ENCODE peak calls at places on chromosome 22, in eight cellular contexts. D is brain microvascular endothelial cell, F is neural crest cell, T is dorsolateral prefrontal cortex, M is WTC11, X is HFFc6, Y is IMR-90, A is heart right ventricle. Z is an unnamed sample.

GRCh38 chr22:19287076-19287724 is 4.3 kb downstream of the CLTCL1 start:
- DNase-seq in D (peak), F (no peak), T (no peak), M (no peak), X (peak), Y (peak), A (no peak), Z (no peak)

GRCh38 chr22:17105143-17106129 is 15.7 kb downstream of the TMEM121B start:
- DNase-seq in D (no peak), F (no peak), T (no peak), M (no peak), X (no peak), Y (no peak), A (no peak), Z (no peak)

GRCh38 chr22:49326558-49326957 is 501.1 kb downstream of the BRD1 start:
- DNase-seq in D (no peak), F (no peak), T (no peak), M (no peak), X (no peak), Y (no peak), A (no peak), Z (no peak)

GRCh38 chr22:27804683-27805297 is 3.2 kb upstream of the MN1 start:
- DNase-seq in D (no peak), F (peak), T (peak), M (peak), X (peak), Y (peak), A (peak), Z (no peak)

GRCh38 chr22:20239063-20239950 is 28.8 kb downstream of the RTN4R start:
- DNase-seq in D (no peak), F (no peak), T (peak), M (no peak), X (no peak), Y (peak), A (peak), Z (no peak)

GRCh38 chr22:34296456-34296855 is 376.2 kb upstream of the LARGE1 start:
- DNase-seq in D (no peak), F (no peak), T (no peak), M (no peak), X (no peak), Y (no peak), A (no peak), Z (no peak)

GRCh38 chr22:23071163-23072034 is 1.1 kb downstream of the GNAZ start:
- DNase-seq in D (no peak), F (no peak), T (peak), M (peak), X (no peak), Y (no peak), A (peak), Z (peak)

GRCh38 chr22:41772198-41772597 is 28.3 kb upstream of the CCDC134 start:
- DNase-seq in D (no peak), F (no peak), T (no peak), M (no peak), X (no peak), Y (no peak), A (no peak), Z (no peak)

GRCh38 chr22:41557401-41558240 is 3.2 kb upstream of the CSDC2 start:
- DNase-seq in D (peak), F (peak), T (peak), M (peak), X (peak), Y (peak), A (peak), Z (no peak)

GRCh38 chr22:47294222-47294532 is 531.7 kb downstream of the TBC1D22A start:
- DNase-seq in D (peak), F (no peak), T (no peak), M (no peak), X (peak), Y (peak), A (no peak), Z (no peak)

GRCh38 chr22:26285632-26286031 is 116.4 kb downstream of the SEZ6L start:
- DNase-seq in D (no peak), F (no peak), T (no peak), M (no peak), X (no peak), Y (no peak), A (no peak), Z (no peak)

GRCh38 chr22:27885977-27886842 is 32.8 kb downstream of the PITPNB start:
- DNase-seq in D (peak), F (peak), T (no peak), M (peak), X (peak), Y (peak), A (no peak), Z (peak)

GRCh38 chr22:22999473-22999872 is 70.8 kb upstream of the GNAZ start:
- DNase-seq in D (no peak), F (no peak), T (no peak), M (no peak), X (no peak), Y (no peak), A (no peak), Z (no peak)

GRCh38 chr22:19422440-19423301 is 8.9 kb downstream of the HIRA start:
- DNase-seq in D (no peak), F (no peak), T (no peak), M (no peak), X (peak), Y (no peak), A (no peak), Z (no peak)

GRCh38 chr22:21855715-21856114 is 11.7 kb downstream of the MAPK1 start:
- DNase-seq in D (no peak), F (no peak), T (no peak), M (no peak), X (no peak), Y (no peak), A (no peak), Z (no peak)

GRCh38 chr22:44411226-44412135 is 86.6 kb downstream of the RTL6 start:
- DNase-seq in D (no peak), F (no peak), T (peak), M (no peak), X (no peak), Y (no peak), A (no peak), Z (no peak)

GRCh38 chr22:27937453-27937852 is 18.4 kb upstream of the PITPNB start:
- DNase-seq in D (no peak), F (no peak), T (no peak), M (no peak), X (peak), Y (no peak), A (no peak), Z (no peak)

GRCh38 chr22:49966716-49967332 is 6.3 kb downstream of the PIM3 start:
- DNase-seq in D (no peak), F (peak), T (peak), M (peak), X (no peak), Y (no peak), A (peak), Z (no peak)

GRCh38 chr22:50702261-50702671 is 29.6 kb downstream of the SHANK3 start:
- DNase-seq in D (no peak), F (no peak), T (peak), M (peak), X (no peak), Y (no peak), A (no peak), Z (no peak)

GRCh38 chr22:44172370-44173108 is 8.2 kb upstream of the PARVG start:
- DNase-seq in D (peak), F (no peak), T (peak), M (no peak), X (no peak), Y (no peak), A (peak), Z (no peak)

GRCh38 chr22:49095366-49095765 is 732.3 kb downstream of the BRD1 start:
- DNase-seq in D (no peak), F (no peak), T (no peak), M (no peak), X (no peak), Y (no peak), A (no peak), Z (no peak)

GRCh38 chr22:39405346-39406085 is 5.9 kb downstream of the TAB1 start:
- DNase-seq in D (peak), F (no peak), T (peak), M (no peak), X (peak), Y (peak), A (no peak), Z (no peak)

GRCh38 chr22:28989035-28989464 is 72.6 kb downstream of the C22orf31 start:
- DNase-seq in D (no peak), F (no peak), T (peak), M (peak), X (no peak), Y (no peak), A (no peak), Z (no peak)

GRCh38 chr22:47618611-47619010 is 856.2 kb downstream of the TBC1D22A start:
- DNase-seq in D (no peak), F (no peak), T (no peak), M (no peak), X (no peak), Y (no peak), A (no peak), Z (no peak)

GRCh38 chr22:46747646-46748045 is 9.6 kb upstream of the CERK start:
- DNase-seq in D (no peak), F (no peak), T (no peak), M (no peak), X (no peak), Y (no peak), A (no peak), Z (no peak)

GRCh38 chr22:31897842-31898241 is 46.5 kb upstream of the YWHAH start:
- DNase-seq in D (no peak), F (no peak), T (no peak), M (no peak), X (no peak), Y (peak), A (no peak), Z (no peak)

GRCh38 chr22:35642305-35642741 is 5.9 kb upstream of the APOL6 start:
- DNase-seq in D (no peak), F (no peak), T (no peak), M (no peak), X (peak), Y (peak), A (no peak), Z (no peak)
- TF ChIP-seq CTCF in D (no peak), F (no peak), T (no peak), M (no peak), X (no peak), Y (no peak), A (no peak), Z (no peak)

GRCh38 chr22:32985899-32986772 is 72.0 kb downstream of the SYN3 start:
- DNase-seq in D (peak), F (peak), T (peak), M (peak), X (peak), Y (peak), A (no peak), Z (peak)
- TF ChIP-seq CTCF in D (peak), F (peak), T (peak), M (peak), X (peak), Y (peak), A (peak), Z (peak)

GRCh38 chr22:30289126-30289979 is at the start of gene CASTOR1:
- DNase-seq in D (peak), F (peak), T (peak), M (peak), X (peak), Y (peak), A (peak), Z (peak)
- TF ChIP-seq CTCF in D (no peak), F (no peak), T (peak), M (no peak), X (no peak), Y (no peak), A (no peak), Z (no peak)

GRCh38 chr22:42901790-42902508 is 44.9 kb upstream of the ARFGAP3 start:
- DNase-seq in D (no peak), F (no peak), T (no peak), M (no peak), X (no peak), Y (no peak), A (peak), Z (no peak)
- TF ChIP-seq CTCF in D (peak), F (peak), T (no peak), M (peak), X (peak), Y (no peak), A (peak), Z (peak)

DNA sequence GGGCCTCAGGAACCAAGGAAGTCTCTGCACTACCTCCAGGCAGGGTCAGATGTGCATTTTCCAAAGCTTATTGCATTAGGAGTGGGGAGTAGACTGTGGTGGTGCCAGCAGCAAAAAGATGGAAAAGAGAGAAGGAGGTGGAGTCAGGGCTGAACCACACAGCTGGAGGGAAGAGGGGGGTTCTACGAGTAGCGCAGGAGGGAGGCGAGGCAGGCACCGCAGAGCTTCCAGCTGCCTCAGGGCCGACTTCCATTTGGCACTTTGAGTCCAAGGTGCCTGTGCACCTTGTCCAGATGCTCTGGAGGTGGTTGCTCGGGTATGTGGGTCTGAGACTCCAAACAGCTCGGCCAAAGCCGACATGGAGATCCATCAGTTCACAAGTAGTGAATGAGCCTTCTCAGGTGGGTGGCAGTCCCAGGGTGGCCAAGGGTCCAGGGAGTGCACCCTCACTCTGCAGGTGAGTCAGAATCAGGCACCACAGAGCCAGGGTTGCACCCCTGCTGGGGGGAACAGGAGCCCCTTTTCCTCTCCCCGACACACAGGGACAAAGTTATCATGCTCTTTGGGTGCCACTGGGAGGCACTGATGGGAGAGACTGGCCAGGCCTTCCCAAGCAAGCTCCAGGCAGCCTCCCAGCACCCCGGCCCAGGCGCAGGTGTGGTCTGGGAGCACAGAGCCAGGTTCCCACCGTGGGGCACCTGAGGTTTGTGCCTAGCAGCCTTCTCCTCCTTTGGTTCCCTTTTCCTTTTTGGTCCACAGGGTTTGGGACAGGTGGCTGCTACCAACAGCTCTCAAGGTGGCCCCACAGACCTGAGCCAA is 30.2 kb downstream of the GGT5 start:
- DNase-seq in D (no peak), F (no peak), T (no peak), M (no peak), X (no peak), Y (no peak), A (no peak), Z (no peak)
- TF ChIP-seq CTCF in D (no peak), F (no peak), T (no peak), M (no peak), X (no peak), Y (no peak), A (no peak), Z (no peak)

GRCh38 chr22:37225481-37225880 is 13.2 kb upstream of the SSTR3 start:
- DNase-seq in D (no peak), F (no peak), T (no peak), M (no peak), X (no peak), Y (no peak), A (no peak), Z (no peak)

GRCh38 chr22:37226514-37226913 is 14.2 kb upstream of the SSTR3 start:
- DNase-seq in D (no peak), F (no peak), T (no peak), M (no peak), X (no peak), Y (no peak), A (no peak), Z (no peak)

GRCh38 chr22:37223965-37224551 is 11.8 kb upstream of the SSTR3 start:
- DNase-seq in D (no peak), F (no peak), T (no peak), M (no peak), X (no peak), Y (no peak), A (no peak), Z (no peak)

GRCh38 chr22:37224757-37225420 is 12.6 kb upstream of the SSTR3 start:
- DNase-seq in D (no peak), F (no peak), T (no peak), M (no peak), X (no peak), Y (no peak), A (no peak), Z (no peak)

GRCh38 chr22:37226087-37226486 is 13.8 kb upstream of the SSTR3 start:
- DNase-seq in D (no peak), F (no peak), T (no peak), M (no peak), X (no peak), Y (no peak), A (no peak), Z (no peak)
- TF ChIP-seq CTCF in D (no peak), F (no peak), T (no peak), M (no peak), X (no peak), Y (no peak), A (no peak), Z (no peak)

GRCh38 chr22:45444168-45444567 is 30.7 kb downstream of the RIBC2 start:
- DNase-seq in D (no peak), F (no peak), T (no peak), M (no peak), X (no peak), Y (peak), A (no peak), Z (no peak)
- TF ChIP-seq CTCF in D (no peak), F (no peak), T (no peak), M (no peak), X (no peak), Y (no peak), A (no peak), Z (no peak)

Z was measured in CD4-positive, alpha-beta T cell.